ENCODE peak calls at places on chromosomes 1 and 21, in four cellular contexts. One of them, this sample, is unnamed.

GRCh38 chr1:20552728-20553571 is 577 bp downstream of the FAM43B start:
- DNase-seq in IMR-90: peak
- DNase-seq in GM23338: peak
- DNase-seq in AG09319: no peak
- DNase-seq in this sample: peak

GRCh38 chr1:227351443-227351842 is 33.2 kb upstream of the CDC42BPA start:
- DNase-seq in IMR-90: peak
- DNase-seq in GM23338: no peak
- DNase-seq in AG09319: no peak
- DNase-seq in this sample: no peak

GRCh38 chr1:108663074-108663473 is 2.2 kb upstream of the HENMT1 start:
- DNase-seq in IMR-90: no peak
- DNase-seq in GM23338: no peak
- DNase-seq in AG09319: no peak
- DNase-seq in this sample: no peak

GRCh38 chr1:27539901-27540861 is 50.2 kb upstream of the WASF2 start:
- DNase-seq in IMR-90: peak
- DNase-seq in GM23338: no peak
- DNase-seq in AG09319: peak
- DNase-seq in this sample: no peak

GRCh38 chr1:55898191-55898590 is 681.2 kb downstream of the PLPP3 start:
- DNase-seq in IMR-90: peak
- DNase-seq in GM23338: no peak
- DNase-seq in AG09319: peak
- DNase-seq in this sample: peak

GRCh38 chr21:44079446-44079845 is 27.8 kb upstream of the PWP2 start:
- DNase-seq in IMR-90: no peak
- DNase-seq in GM23338: no peak
- DNase-seq in AG09319: no peak
- DNase-seq in this sample: no peak

GRCh38 chr1:156815307-156815826 is 1.3 kb downstream of the SH2D2A start:
- DNase-seq in IMR-90: peak
- DNase-seq in GM23338: no peak
- DNase-seq in AG09319: peak
- DNase-seq in this sample: peak

GRCh38 chr1:201381130-201381529 is 3.6 kb upstream of the TNNT2 start:
- DNase-seq in IMR-90: no peak
- DNase-seq in GM23338: no peak
- DNase-seq in AG09319: no peak
- DNase-seq in this sample: no peak

GRCh38 chr1:23354260-23354659 is 10.2 kb upstream of the HNRNPR start:
- DNase-seq in IMR-90: no peak
- DNase-seq in GM23338: peak
- DNase-seq in AG09319: no peak
- DNase-seq in this sample: no peak

GRCh38 chr1:29356663-29357062 is 120.3 kb downstream of the PTPRU start:
- DNase-seq in IMR-90: no peak
- DNase-seq in GM23338: peak
- DNase-seq in AG09319: no peak
- DNase-seq in this sample: no peak

GRCh38 chr21:16789636-16790035 is 723.2 kb upstream of the CXADR start:
- DNase-seq in IMR-90: no peak
- DNase-seq in GM23338: no peak
- DNase-seq in AG09319: no peak
- DNase-seq in this sample: no peak

GRCh38 chr1:214234635-214235025 is 46.3 kb upstream of the SMYD2 start:
- DNase-seq in IMR-90: peak
- DNase-seq in GM23338: no peak
- DNase-seq in AG09319: no peak
- DNase-seq in this sample: peak

GRCh38 chr1:1348420-1349255 is 580 bp downstream of the DVL1 start:
- DNase-seq in IMR-90: peak
- DNase-seq in GM23338: peak
- DNase-seq in AG09319: no peak
- DNase-seq in this sample: peak

GRCh38 chr1:33097137-33097611 is 16.2 kb downstream of the AZIN2 start:
- DNase-seq in IMR-90: peak
- DNase-seq in GM23338: no peak
- DNase-seq in AG09319: no peak
- DNase-seq in this sample: peak

GRCh38 chr1:33098371-33098770 is 17.4 kb downstream of the AZIN2 start:
- DNase-seq in IMR-90: peak
- DNase-seq in GM23338: no peak
- DNase-seq in AG09319: no peak
- DNase-seq in this sample: no peak

GRCh38 chr1:33097762-33098161 is 16.8 kb downstream of the AZIN2 start:
- DNase-seq in IMR-90: no peak
- DNase-seq in GM23338: no peak
- DNase-seq in AG09319: no peak
- DNase-seq in this sample: no peak

GRCh38 chr1:33096358-33097005 is 15.5 kb downstream of the AZIN2 start:
- DNase-seq in IMR-90: peak
- DNase-seq in GM23338: no peak
- DNase-seq in AG09319: no peak
- DNase-seq in this sample: peak

DNA sequence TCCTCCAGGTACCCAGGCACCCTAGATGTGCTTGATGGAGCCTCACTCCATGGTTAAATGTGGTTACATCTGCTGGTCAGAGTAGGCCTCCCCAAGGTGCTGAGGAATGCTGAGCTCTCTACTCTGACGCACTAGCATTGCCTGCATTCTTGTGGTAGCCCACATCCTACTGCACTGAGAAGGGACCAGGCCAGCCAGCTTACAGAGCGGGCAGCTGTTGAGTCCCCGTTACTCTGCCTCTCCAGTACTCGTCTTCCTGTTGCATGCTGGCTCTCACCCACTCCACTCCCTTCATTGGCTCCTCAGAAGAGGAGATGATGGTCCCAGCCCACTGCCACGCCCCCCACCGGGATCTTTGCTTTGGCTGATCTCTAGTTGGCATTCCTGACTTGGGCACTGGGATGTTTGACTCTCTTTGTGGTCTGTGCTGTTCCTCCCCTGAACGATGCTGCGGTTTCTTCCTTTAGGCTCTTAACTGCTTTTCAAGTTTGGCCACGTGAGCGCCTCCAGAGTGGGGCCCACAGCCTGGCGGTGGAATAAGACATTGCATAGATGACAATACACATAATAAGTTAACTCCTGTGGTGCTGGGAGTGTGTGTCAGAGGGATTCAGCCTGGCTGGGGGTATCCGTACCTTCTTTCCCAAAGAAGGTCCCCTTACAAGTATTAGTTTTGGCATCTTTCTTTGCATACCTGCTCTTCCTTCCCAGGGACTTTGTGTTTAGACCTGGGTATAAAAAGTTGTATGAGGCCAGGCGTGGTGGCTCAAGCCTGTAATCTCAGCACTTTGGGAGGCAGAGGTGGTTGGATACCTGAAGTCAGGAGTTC is 18.6 kb downstream of the AZIN2 start:
- DNase-seq in IMR-90: peak
- DNase-seq in GM23338: peak
- DNase-seq in AG09319: peak
- DNase-seq in this sample: peak
- TF ChIP-seq CTCF in IMR-90: peak
- TF ChIP-seq CTCF in GM23338: no peak
- TF ChIP-seq CTCF in AG09319: peak
- TF ChIP-seq CTCF in this sample: peak

DNA sequence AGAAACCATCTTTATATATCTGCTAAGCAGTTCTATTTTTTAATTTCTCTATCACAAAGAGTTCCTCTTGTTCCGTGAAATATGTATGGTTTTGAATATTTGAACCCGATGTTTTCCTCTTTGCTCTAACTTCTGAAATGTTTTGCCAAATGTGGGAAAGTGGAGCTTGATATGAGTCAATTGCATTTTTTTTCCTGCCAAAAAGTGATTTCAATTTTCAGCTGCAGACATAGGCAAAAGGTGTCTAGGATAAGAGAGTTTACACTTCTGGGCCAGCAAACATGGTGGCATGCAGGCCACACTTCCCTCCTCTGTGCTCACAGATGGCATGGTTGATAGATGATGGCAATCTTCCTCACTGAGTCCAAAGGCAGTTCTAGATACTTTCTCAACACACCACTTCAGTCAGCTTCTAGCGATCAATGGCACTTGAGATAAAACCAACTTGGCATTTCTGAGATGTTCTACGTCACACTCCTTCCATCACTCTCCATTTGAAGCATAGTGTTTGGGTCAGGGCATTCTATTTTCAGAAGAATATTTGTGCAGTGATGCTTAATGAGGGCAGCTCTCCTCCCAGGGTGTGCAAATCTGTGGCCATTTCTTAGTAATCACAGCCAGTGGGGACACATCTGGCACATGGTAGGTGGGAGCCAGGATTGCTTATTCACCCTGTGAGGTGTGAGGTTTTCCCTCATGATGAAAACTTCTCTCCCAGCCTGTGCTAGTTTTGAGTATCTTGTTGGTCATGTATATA is 54.4 kb upstream of the SCAF4 start:
- DNase-seq in IMR-90: no peak
- DNase-seq in GM23338: no peak
- DNase-seq in AG09319: no peak
- DNase-seq in this sample: no peak
- TF ChIP-seq CTCF in IMR-90: no peak
- TF ChIP-seq CTCF in GM23338: peak
- TF ChIP-seq CTCF in AG09319: no peak
- TF ChIP-seq CTCF in this sample: no peak

DNA sequence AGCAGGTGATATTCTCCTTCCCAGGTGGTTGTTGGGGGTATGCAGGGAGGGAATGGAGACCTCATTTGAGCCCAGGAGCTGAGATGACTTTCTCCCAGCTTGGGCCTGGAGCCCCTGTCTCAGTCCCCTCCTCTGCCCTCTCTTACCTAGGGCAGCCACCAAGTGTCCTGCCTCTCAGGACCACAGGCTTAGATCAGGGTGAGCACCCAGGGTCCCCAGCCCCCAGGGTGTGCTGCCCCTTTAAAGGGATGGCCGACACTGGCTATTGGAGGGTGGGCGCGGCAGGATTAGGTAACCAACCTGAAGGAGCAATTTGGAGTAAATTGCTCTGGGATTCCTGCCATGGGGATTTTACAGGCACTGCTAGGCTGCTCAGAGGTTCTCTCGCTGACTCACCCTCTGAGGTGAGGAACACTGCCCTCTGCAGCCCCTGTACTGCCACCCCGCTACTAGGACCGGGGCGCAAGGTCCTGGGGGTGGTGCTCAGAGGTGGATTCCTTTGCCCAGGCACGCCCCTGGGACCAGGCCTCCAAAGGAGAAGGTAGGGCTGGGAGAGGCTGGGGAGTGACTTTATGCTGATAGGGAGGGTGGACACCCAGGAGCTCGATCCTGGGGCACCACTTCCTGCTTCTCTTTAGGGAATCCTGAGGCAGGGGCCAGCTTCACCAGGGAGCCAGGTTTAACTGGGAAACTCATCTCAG is 1.5 kb downstream of the RPS6KA1 start:
- DNase-seq in IMR-90: peak
- DNase-seq in GM23338: peak
- DNase-seq in AG09319: no peak
- DNase-seq in this sample: peak
- TF ChIP-seq CTCF in IMR-90: peak
- TF ChIP-seq CTCF in GM23338: peak
- TF ChIP-seq CTCF in AG09319: no peak
- TF ChIP-seq CTCF in this sample: peak

GRCh38 chr21:41847066-41847804 is 31.9 kb downstream of the PRDM15 start:
- DNase-seq in IMR-90: peak
- DNase-seq in GM23338: peak
- DNase-seq in AG09319: no peak
- DNase-seq in this sample: peak
- TF ChIP-seq CTCF in IMR-90: peak
- TF ChIP-seq CTCF in GM23338: peak
- TF ChIP-seq CTCF in AG09319: peak
- TF ChIP-seq CTCF in this sample: peak

GRCh38 chr1:205547932-205548827 is 43.7 kb downstream of the CDK18 start:
- DNase-seq in IMR-90: no peak
- DNase-seq in GM23338: no peak
- DNase-seq in AG09319: no peak
- DNase-seq in this sample: no peak
- TF ChIP-seq CTCF in IMR-90: no peak
- TF ChIP-seq CTCF in GM23338: no peak
- TF ChIP-seq CTCF in AG09319: no peak
- TF ChIP-seq CTCF in this sample: no peak

DNA sequence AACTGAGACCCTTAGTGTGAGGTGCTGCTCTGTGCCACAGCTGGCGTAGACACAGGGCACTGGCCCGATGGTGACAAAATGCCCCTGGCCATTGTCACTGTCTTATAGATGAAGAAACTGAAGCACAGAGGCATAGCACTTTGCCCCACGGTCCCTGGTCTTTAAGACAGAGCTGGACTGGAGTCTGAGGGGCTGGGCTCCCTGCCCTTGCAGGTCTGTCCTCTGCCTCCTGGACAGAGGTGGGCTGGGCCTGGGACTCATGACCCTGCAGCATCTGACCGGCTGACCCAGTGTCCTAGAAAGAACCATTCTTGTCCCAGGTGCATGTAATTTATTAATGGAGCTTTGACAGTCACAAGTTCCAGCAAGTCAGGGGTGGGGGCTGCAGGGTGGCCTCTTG is 6.2 kb downstream of the SLFNL1 start:
- DNase-seq in IMR-90: no peak
- DNase-seq in GM23338: no peak
- DNase-seq in AG09319: no peak
- DNase-seq in this sample: no peak
- TF ChIP-seq CTCF in IMR-90: no peak
- TF ChIP-seq CTCF in GM23338: no peak
- TF ChIP-seq CTCF in AG09319: no peak
- TF ChIP-seq CTCF in this sample: no peak

DNA sequence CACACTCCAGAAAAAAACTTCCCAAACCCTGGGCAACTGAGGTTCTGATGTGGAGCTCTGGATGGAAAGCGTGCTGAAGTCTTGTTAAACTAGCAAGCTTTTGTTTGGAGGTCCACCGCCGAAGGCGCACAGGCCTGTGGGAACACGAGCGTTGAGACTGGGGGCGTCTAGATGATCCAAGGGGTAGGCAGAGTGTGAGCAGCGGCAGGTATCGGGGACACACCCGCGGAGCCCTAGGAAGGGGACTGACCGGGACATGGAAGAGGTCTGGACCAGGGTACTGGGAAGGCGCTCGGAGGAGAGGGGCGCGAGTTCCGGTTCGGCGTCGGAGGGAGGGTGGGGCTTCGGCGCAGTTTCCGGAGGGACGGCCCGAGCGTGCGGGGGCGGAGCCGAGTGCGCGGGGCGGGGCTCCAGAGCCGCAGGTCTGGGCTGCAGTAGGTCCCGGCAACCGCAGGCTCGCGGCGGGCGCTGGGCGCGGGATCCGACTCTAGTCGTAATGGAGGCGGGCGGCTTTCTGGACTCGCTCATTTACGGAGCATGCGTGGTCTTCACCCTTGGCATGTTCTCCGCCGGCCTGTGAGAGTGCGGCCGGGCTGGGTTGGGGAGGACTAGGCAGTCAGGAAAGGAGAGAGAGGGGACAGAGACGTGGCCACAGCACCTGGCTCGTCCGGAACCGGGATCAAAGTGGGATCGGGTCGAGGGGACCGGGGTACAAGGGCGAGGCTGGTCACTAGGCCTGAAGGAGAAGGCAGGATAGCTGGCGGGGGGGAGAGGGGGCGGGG is at the start of gene SLC50A1:
- DNase-seq in IMR-90: peak
- DNase-seq in GM23338: peak
- DNase-seq in AG09319: peak
- DNase-seq in this sample: peak
- TF ChIP-seq CTCF in IMR-90: peak
- TF ChIP-seq CTCF in GM23338: no peak
- TF ChIP-seq CTCF in AG09319: no peak
- TF ChIP-seq CTCF in this sample: no peak

This sample was measured in choroid plexus epithelial cell.